ENCODE peak calls at places on chromosomes 3 and 15, in nine cellular contexts. One of them, this sample, is unnamed.

GRCh38 chr3:32421991-32422859 is 30.6 kb downstream of the CMTM7 start:
- DNase-seq in astrocyte: peak
- DNase-seq in cardiac muscle cell: peak
- DNase-seq in fibroblast of lung: peak
- DNase-seq in heart left ventricle: peak
- DNase-seq in brain microvascular endothelial cell: peak
- DNase-seq in mucosa of descending colon: peak
- DNase-seq in keratinocyte: no peak
- DNase-seq in bronchial epithelial cell: peak
- DNase-seq in this sample: peak

GRCh38 chr3:72892870-72893269 is 5.0 kb downstream of the GXYLT2 start:
- DNase-seq in astrocyte: no peak
- DNase-seq in bronchial epithelial cell: no peak
- DNase-seq in mucosa of descending colon: no peak
- DNase-seq in cardiac muscle cell: peak
- DNase-seq in heart left ventricle: no peak
- DNase-seq in fibroblast of lung: no peak
- DNase-seq in keratinocyte: no peak
- DNase-seq in brain microvascular endothelial cell: no peak
- DNase-seq in this sample: no peak

GRCh38 chr3:41224120-41224806 is 25.0 kb downstream of the CTNNB1 start:
- DNase-seq in brain microvascular endothelial cell: peak
- DNase-seq in mucosa of descending colon: no peak
- DNase-seq in cardiac muscle cell: peak
- DNase-seq in bronchial epithelial cell: peak
- DNase-seq in astrocyte: peak
- DNase-seq in fibroblast of lung: peak
- DNase-seq in keratinocyte: no peak
- DNase-seq in heart left ventricle: no peak
- DNase-seq in this sample: peak

GRCh38 chr15:26773485-26773877 is 615 bp upstream of the GABRB3 start:
- DNase-seq in mucosa of descending colon: no peak
- DNase-seq in keratinocyte: no peak
- DNase-seq in cardiac muscle cell: no peak
- DNase-seq in bronchial epithelial cell: no peak
- DNase-seq in fibroblast of lung: no peak
- DNase-seq in heart left ventricle: no peak
- DNase-seq in astrocyte: no peak
- DNase-seq in brain microvascular endothelial cell: no peak
- DNase-seq in this sample: no peak

GRCh38 chr15:99706557-99707303 is 26.5 kb downstream of the LYSMD4 start:
- DNase-seq in cardiac muscle cell: no peak
- DNase-seq in keratinocyte: no peak
- DNase-seq in bronchial epithelial cell: no peak
- DNase-seq in fibroblast of lung: no peak
- DNase-seq in brain microvascular endothelial cell: no peak
- DNase-seq in heart left ventricle: no peak
- DNase-seq in astrocyte: no peak
- DNase-seq in mucosa of descending colon: no peak
- DNase-seq in this sample: no peak

GRCh38 chr15:45715528-45715927 is 80.7 kb downstream of the SQOR start:
- DNase-seq in fibroblast of lung: peak
- DNase-seq in astrocyte: no peak
- DNase-seq in bronchial epithelial cell: peak
- DNase-seq in heart left ventricle: no peak
- DNase-seq in mucosa of descending colon: no peak
- DNase-seq in brain microvascular endothelial cell: no peak
- DNase-seq in keratinocyte: no peak
- DNase-seq in cardiac muscle cell: peak
- DNase-seq in this sample: no peak

GRCh38 chr3:98817546-98817945 is 54.4 kb downstream of the ST3GAL6 start:
- DNase-seq in fibroblast of lung: peak
- DNase-seq in brain microvascular endothelial cell: no peak
- DNase-seq in cardiac muscle cell: peak
- DNase-seq in astrocyte: peak
- DNase-seq in keratinocyte: no peak
- DNase-seq in bronchial epithelial cell: peak
- DNase-seq in heart left ventricle: no peak
- DNase-seq in mucosa of descending colon: no peak
- DNase-seq in this sample: no peak

GRCh38 chr15:60118146-60118545 is 114.0 kb downstream of the FOXB1 start:
- DNase-seq in bronchial epithelial cell: no peak
- DNase-seq in mucosa of descending colon: no peak
- DNase-seq in heart left ventricle: no peak
- DNase-seq in astrocyte: no peak
- DNase-seq in cardiac muscle cell: no peak
- DNase-seq in fibroblast of lung: no peak
- DNase-seq in keratinocyte: no peak
- DNase-seq in brain microvascular endothelial cell: no peak
- DNase-seq in this sample: no peak

GRCh38 chr3:23723930-23724329 is 81.8 kb upstream of the UBE2E1 start:
- DNase-seq in astrocyte: no peak
- DNase-seq in mucosa of descending colon: no peak
- DNase-seq in brain microvascular endothelial cell: no peak
- DNase-seq in heart left ventricle: no peak
- DNase-seq in keratinocyte: no peak
- DNase-seq in fibroblast of lung: no peak
- DNase-seq in bronchial epithelial cell: no peak
- DNase-seq in cardiac muscle cell: no peak
- DNase-seq in this sample: no peak

GRCh38 chr3:18126772-18127171 is 298.4 kb downstream of the SATB1 start:
- DNase-seq in cardiac muscle cell: no peak
- DNase-seq in fibroblast of lung: no peak
- DNase-seq in heart left ventricle: no peak
- DNase-seq in mucosa of descending colon: no peak
- DNase-seq in bronchial epithelial cell: no peak
- DNase-seq in keratinocyte: no peak
- DNase-seq in astrocyte: no peak
- DNase-seq in brain microvascular endothelial cell: no peak
- DNase-seq in this sample: no peak

GRCh38 chr3:173725507-173725906 is 328.0 kb downstream of the NLGN1 start:
- DNase-seq in keratinocyte: no peak
- DNase-seq in heart left ventricle: no peak
- DNase-seq in fibroblast of lung: peak
- DNase-seq in brain microvascular endothelial cell: no peak
- DNase-seq in mucosa of descending colon: no peak
- DNase-seq in astrocyte: peak
- DNase-seq in cardiac muscle cell: no peak
- DNase-seq in bronchial epithelial cell: peak
- DNase-seq in this sample: no peak

GRCh38 chr15:101528108-101528916 is 38.8 kb upstream of the PCSK6 start:
- DNase-seq in keratinocyte: no peak
- DNase-seq in mucosa of descending colon: peak
- DNase-seq in bronchial epithelial cell: no peak
- DNase-seq in cardiac muscle cell: peak
- DNase-seq in fibroblast of lung: no peak
- DNase-seq in heart left ventricle: peak
- DNase-seq in astrocyte: no peak
- DNase-seq in brain microvascular endothelial cell: no peak
- DNase-seq in this sample: no peak

GRCh38 chr3:160437083-160437455 is 12.5 kb downstream of the TRIM59 start:
- DNase-seq in keratinocyte: no peak
- DNase-seq in mucosa of descending colon: no peak
- DNase-seq in astrocyte: no peak
- DNase-seq in heart left ventricle: no peak
- DNase-seq in bronchial epithelial cell: no peak
- DNase-seq in cardiac muscle cell: no peak
- DNase-seq in fibroblast of lung: no peak
- DNase-seq in brain microvascular endothelial cell: no peak
- DNase-seq in this sample: no peak

GRCh38 chr3:56879453-56880224 is 77.9 kb upstream of the ARHGEF3 start:
- DNase-seq in keratinocyte: no peak
- DNase-seq in brain microvascular endothelial cell: no peak
- DNase-seq in mucosa of descending colon: no peak
- DNase-seq in bronchial epithelial cell: peak
- DNase-seq in heart left ventricle: no peak
- DNase-seq in fibroblast of lung: peak
- DNase-seq in cardiac muscle cell: peak
- DNase-seq in astrocyte: peak
- DNase-seq in this sample: no peak

GRCh38 chr3:113019182-113020137 is 28.7 kb downstream of the GTPBP8 start:
- DNase-seq in keratinocyte: peak
- DNase-seq in cardiac muscle cell: peak
- DNase-seq in brain microvascular endothelial cell: peak
- DNase-seq in bronchial epithelial cell: peak
- DNase-seq in mucosa of descending colon: peak
- DNase-seq in heart left ventricle: peak
- DNase-seq in fibroblast of lung: peak
- DNase-seq in astrocyte: peak
- DNase-seq in this sample: peak

GRCh38 chr3:127791221-127791913 is 30.9 kb downstream of the MGLL start:
- DNase-seq in fibroblast of lung: peak
- DNase-seq in cardiac muscle cell: peak
- DNase-seq in heart left ventricle: no peak
- DNase-seq in mucosa of descending colon: peak
- DNase-seq in brain microvascular endothelial cell: peak
- DNase-seq in astrocyte: peak
- DNase-seq in bronchial epithelial cell: peak
- DNase-seq in keratinocyte: no peak
- DNase-seq in this sample: no peak

GRCh38 chr3:94331831-94332230 is 269.0 kb downstream of the NSUN3 start:
- DNase-seq in brain microvascular endothelial cell: no peak
- DNase-seq in astrocyte: no peak
- DNase-seq in cardiac muscle cell: no peak
- DNase-seq in fibroblast of lung: no peak
- DNase-seq in heart left ventricle: no peak
- DNase-seq in bronchial epithelial cell: no peak
- DNase-seq in mucosa of descending colon: no peak
- DNase-seq in keratinocyte: no peak
- DNase-seq in this sample: no peak

GRCh38 chr3:126964261-126964660 is 18.7 kb upstream of the PLXNA1 start:
- DNase-seq in brain microvascular endothelial cell: no peak
- DNase-seq in fibroblast of lung: no peak
- DNase-seq in mucosa of descending colon: no peak
- DNase-seq in bronchial epithelial cell: no peak
- DNase-seq in heart left ventricle: peak
- DNase-seq in keratinocyte: no peak
- DNase-seq in cardiac muscle cell: no peak
- DNase-seq in astrocyte: no peak
- DNase-seq in this sample: no peak

GRCh38 chr3:143608966-143609365 is 239.3 kb downstream of the SLC9A9 start:
- DNase-seq in astrocyte: no peak
- DNase-seq in bronchial epithelial cell: peak
- DNase-seq in mucosa of descending colon: no peak
- DNase-seq in fibroblast of lung: peak
- DNase-seq in heart left ventricle: no peak
- DNase-seq in brain microvascular endothelial cell: peak
- DNase-seq in keratinocyte: no peak
- DNase-seq in cardiac muscle cell: peak
- DNase-seq in this sample: no peak

GRCh38 chr15:55588070-55588817 is at the start of gene PYGO1:
- DNase-seq in keratinocyte: no peak
- DNase-seq in mucosa of descending colon: peak
- DNase-seq in heart left ventricle: peak
- DNase-seq in astrocyte: peak
- DNase-seq in brain microvascular endothelial cell: peak
- DNase-seq in bronchial epithelial cell: peak
- DNase-seq in cardiac muscle cell: peak
- DNase-seq in fibroblast of lung: peak
- DNase-seq in this sample: no peak
- H3K4me3 ChIP-seq in keratinocyte: peak
- H3K4me3 ChIP-seq in mucosa of descending colon: peak
- H3K4me3 ChIP-seq in heart left ventricle: peak
- H3K4me3 ChIP-seq in astrocyte: peak
- H3K4me3 ChIP-seq in brain microvascular endothelial cell: peak
- H3K4me3 ChIP-seq in bronchial epithelial cell: peak
- H3K4me3 ChIP-seq in cardiac muscle cell: peak
- H3K4me3 ChIP-seq in fibroblast of lung: peak
- H3K4me3 ChIP-seq in this sample: peak

GRCh38 chr3:55549172-55549571 is 62.1 kb upstream of the WNT5A start:
- DNase-seq in bronchial epithelial cell: no peak
- DNase-seq in brain microvascular endothelial cell: no peak
- DNase-seq in keratinocyte: no peak
- DNase-seq in heart left ventricle: no peak
- DNase-seq in cardiac muscle cell: peak
- DNase-seq in mucosa of descending colon: no peak
- DNase-seq in astrocyte: no peak
- DNase-seq in fibroblast of lung: peak
- DNase-seq in this sample: no peak
- TF ChIP-seq CTCF in bronchial epithelial cell: no peak
- TF ChIP-seq CTCF in brain microvascular endothelial cell: peak
- TF ChIP-seq CTCF in keratinocyte: peak
- TF ChIP-seq CTCF in heart left ventricle: no peak
- TF ChIP-seq CTCF in cardiac muscle cell: no peak
- TF ChIP-seq CTCF in mucosa of descending colon: no peak
- TF ChIP-seq CTCF in astrocyte: peak
- TF ChIP-seq CTCF in fibroblast of lung: peak
- TF ChIP-seq CTCF in this sample: peak

DNA sequence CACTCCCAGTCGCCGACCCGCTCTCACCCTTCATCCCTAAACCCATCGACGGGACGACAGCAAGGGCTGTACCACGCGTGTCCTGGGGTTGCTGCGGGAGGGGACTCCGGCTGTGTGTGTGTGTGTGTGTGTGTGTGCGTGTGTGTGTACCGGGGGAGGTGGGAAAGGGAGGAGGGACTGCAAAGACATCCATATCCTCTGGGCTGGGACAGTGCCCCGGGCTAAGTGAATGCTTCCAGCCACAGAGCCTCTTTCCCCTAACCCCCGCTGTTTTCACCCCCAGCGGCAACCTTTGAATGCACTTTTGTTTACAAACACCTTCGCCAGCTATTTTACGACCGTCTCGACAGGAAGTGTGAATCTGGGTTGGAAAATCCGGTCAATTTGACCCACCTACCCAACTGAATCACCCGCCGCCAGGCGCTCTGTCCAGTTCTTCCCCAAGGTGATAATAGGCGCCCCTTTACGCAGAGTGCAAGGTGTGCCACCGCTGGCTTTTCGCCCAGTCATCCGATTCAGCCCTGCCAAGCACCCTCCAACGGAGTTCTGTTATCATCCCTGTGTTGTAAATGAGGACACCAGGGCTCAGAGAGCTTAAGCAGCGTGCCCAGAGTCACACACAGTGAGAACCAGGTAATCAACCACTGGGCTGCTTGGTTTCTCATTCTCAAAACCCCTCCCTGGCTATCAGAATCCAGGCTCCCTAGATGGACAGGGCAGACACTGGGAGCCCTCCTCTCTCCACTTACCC is 719 bp upstream of the AMOTL2 start:
- DNase-seq in astrocyte: no peak
- DNase-seq in brain microvascular endothelial cell: no peak
- DNase-seq in mucosa of descending colon: peak
- DNase-seq in keratinocyte: no peak
- DNase-seq in bronchial epithelial cell: peak
- DNase-seq in fibroblast of lung: no peak
- DNase-seq in heart left ventricle: peak
- DNase-seq in cardiac muscle cell: no peak
- DNase-seq in this sample: no peak
- H3K4me3 ChIP-seq in astrocyte: peak
- H3K4me3 ChIP-seq in brain microvascular endothelial cell: peak
- H3K4me3 ChIP-seq in mucosa of descending colon: no peak
- H3K4me3 ChIP-seq in keratinocyte: peak
- H3K4me3 ChIP-seq in bronchial epithelial cell: peak
- H3K4me3 ChIP-seq in fibroblast of lung: peak
- H3K4me3 ChIP-seq in heart left ventricle: peak
- H3K4me3 ChIP-seq in cardiac muscle cell: peak
- H3K4me3 ChIP-seq in this sample: peak

GRCh38 chr3:81242871-81243270 is 518.6 kb downstream of the GBE1 start:
- DNase-seq in fibroblast of lung: peak
- DNase-seq in brain microvascular endothelial cell: no peak
- DNase-seq in cardiac muscle cell: peak
- DNase-seq in keratinocyte: no peak
- DNase-seq in heart left ventricle: no peak
- DNase-seq in bronchial epithelial cell: peak
- DNase-seq in astrocyte: no peak
- DNase-seq in mucosa of descending colon: peak
- DNase-seq in this sample: no peak

GRCh38 chr3:81237193-81237592 is 524.3 kb downstream of the GBE1 start:
- DNase-seq in heart left ventricle: no peak
- DNase-seq in brain microvascular endothelial cell: no peak
- DNase-seq in cardiac muscle cell: no peak
- DNase-seq in mucosa of descending colon: no peak
- DNase-seq in astrocyte: no peak
- DNase-seq in keratinocyte: no peak
- DNase-seq in fibroblast of lung: no peak
- DNase-seq in bronchial epithelial cell: no peak
- DNase-seq in this sample: no peak
- TF ChIP-seq CTCF in heart left ventricle: no peak
- TF ChIP-seq CTCF in brain microvascular endothelial cell: no peak
- TF ChIP-seq CTCF in cardiac muscle cell: no peak
- TF ChIP-seq CTCF in mucosa of descending colon: no peak
- TF ChIP-seq CTCF in astrocyte: no peak
- TF ChIP-seq CTCF in keratinocyte: no peak
- TF ChIP-seq CTCF in fibroblast of lung: no peak
- TF ChIP-seq CTCF in bronchial epithelial cell: no peak
- TF ChIP-seq CTCF in this sample: no peak